ENCODE peak calls at places on chromosomes 11 and 22, in seven cellular contexts. D is AG04450, G is heart left ventricle, W is body of pancreas, X is aorta, S is psoas muscle, Z is adrenal gland. E is an unnamed sample. For H3K27me3, the result is how much of the 10 kb centered on the place peaks cover.

GRCh38 chr22:41382610-41383009 is 868 bp downstream of the TEF start:
- DNase-seq in S (peak), W (peak), X (no peak), G (peak), D (no peak), Z (peak), E (no peak)

GRCh38 chr11:30045144-30045543 is 28.3 kb upstream of the KCNA4 start:
- DNase-seq in X (no peak), S (no peak), W (no peak), D (no peak), G (no peak), Z (no peak), E (no peak)

GRCh38 chr11:83628622-83629347 is 342.6 kb upstream of the CCDC90B start:
- DNase-seq in S (no peak), Z (no peak), G (no peak), D (no peak), W (no peak), X (no peak), E (no peak)

GRCh38 chr11:66891849-66892660 is 35.2 kb downstream of the LRFN4 start:
- DNase-seq in Z (peak), S (peak), W (peak), X (no peak), D (peak), G (no peak), E (peak)

GRCh38 chr11:71580057-71581003 is 2.3 kb downstream of the KRTAP5-11 start:
- DNase-seq in G (peak), Z (peak), D (peak), X (no peak), W (peak), S (peak), E (peak)

GRCh38 chr11:62444271-62444833 is 25.5 kb downstream of the SCGB1A1 start:
- DNase-seq in D (peak), G (peak), W (peak), S (peak), Z (peak), X (peak), E (peak)

GRCh38 chr22:23117890-23118646 is 23.7 kb downstream of the RSPH14 start:
- DNase-seq in X (no peak), G (no peak), W (no peak), S (no peak), D (no peak), Z (no peak), E (peak)

GRCh38 chr11:10492084-10492483 is 37.0 kb downstream of the AMPD3 start:
- DNase-seq in W (no peak), X (no peak), G (no peak), Z (peak), D (no peak), S (no peak), E (no peak)

GRCh38 chr22:46971141-46971775 is 208.8 kb downstream of the TBC1D22A start:
- DNase-seq in S (no peak), G (peak), X (no peak), Z (peak), D (no peak), W (peak), E (peak)

GRCh38 chr22:29380032-29380781 is 8.2 kb downstream of the AP1B1 start:
- DNase-seq in S (no peak), Z (no peak), G (no peak), W (no peak), D (no peak), X (no peak), E (no peak)

GRCh38 chr22:29197096-29197495 is 8.6 kb upstream of the EMID1 start:
- DNase-seq in D (no peak), Z (no peak), W (no peak), S (no peak), G (no peak), X (no peak), E (no peak)

GRCh38 chr22:32200752-32201151 is 4.1 kb downstream of the RFPL2 start:
- DNase-seq in G (no peak), S (no peak), D (no peak), X (no peak), W (no peak), Z (no peak), E (no peak)

GRCh38 chr22:32199961-32200360 is 4.9 kb downstream of the RFPL2 start:
- DNase-seq in S (no peak), Z (no peak), D (no peak), X (no peak), W (no peak), G (no peak), E (no peak)

GRCh38 chr22:32202539-32203180 is 2.2 kb downstream of the RFPL2 start:
- DNase-seq in D (no peak), Z (peak), X (no peak), W (peak), G (no peak), S (no peak), E (peak)

GRCh38 chr22:32202161-32202538 is 2.7 kb downstream of the RFPL2 start:
- DNase-seq in G (no peak), X (no peak), W (no peak), Z (no peak), D (no peak), S (no peak), E (no peak)

GRCh38 chr22:32199341-32199740 is 5.5 kb downstream of the RFPL2 start:
- DNase-seq in W (peak), X (no peak), Z (no peak), S (no peak), G (no peak), D (no peak), E (no peak)
- H3K27me3 ChIP-seq in W (under half), X (under half), Z (under half), S (under half), G (under half), D (under half), E (under half)

GRCh38 chr11:17256512-17256911 is 20.0 kb upstream of the NUCB2 start:
- DNase-seq in G (no peak), W (no peak), S (no peak), D (peak), X (no peak), Z (no peak), E (no peak)

GRCh38 chr11:17259931-17260499 is 16.5 kb upstream of the NUCB2 start:
- DNase-seq in S (no peak), G (no peak), X (no peak), D (no peak), W (no peak), Z (no peak), E (no peak)

GRCh38 chr11:17258670-17259069 is 17.9 kb upstream of the NUCB2 start:
- DNase-seq in S (no peak), Z (no peak), D (no peak), X (no peak), G (no peak), W (no peak), E (no peak)

GRCh38 chr11:17259519-17259918 is 17.0 kb upstream of the NUCB2 start:
- DNase-seq in W (no peak), X (no peak), S (no peak), D (no peak), Z (no peak), G (no peak), E (no peak)

DNA sequence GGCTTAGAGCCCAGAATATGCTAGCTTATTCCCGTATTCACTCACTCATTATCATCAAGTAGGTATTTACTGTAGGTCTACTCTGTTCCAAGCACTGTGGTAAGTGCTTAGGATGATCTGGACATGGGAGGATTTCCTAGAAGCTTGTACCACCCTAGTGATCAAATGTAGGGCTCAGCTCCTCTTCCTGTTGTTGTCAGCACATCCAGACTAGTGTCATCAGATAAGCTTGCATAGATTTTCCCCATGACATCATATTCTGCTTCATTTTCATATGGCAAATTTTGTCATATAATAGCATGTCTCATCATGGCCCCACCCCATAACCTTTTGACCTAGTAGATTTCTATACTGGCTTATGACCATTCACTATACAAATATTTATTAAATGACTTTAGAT is 19.3 kb upstream of the NUCB2 start:
- DNase-seq in X (no peak), G (no peak), S (no peak), D (no peak), Z (no peak), W (no peak), E (no peak)
- H3K4me3 ChIP-seq in X (no peak), G (no peak), S (no peak), D (no peak), Z (no peak), W (no peak), E (no peak)

DNA sequence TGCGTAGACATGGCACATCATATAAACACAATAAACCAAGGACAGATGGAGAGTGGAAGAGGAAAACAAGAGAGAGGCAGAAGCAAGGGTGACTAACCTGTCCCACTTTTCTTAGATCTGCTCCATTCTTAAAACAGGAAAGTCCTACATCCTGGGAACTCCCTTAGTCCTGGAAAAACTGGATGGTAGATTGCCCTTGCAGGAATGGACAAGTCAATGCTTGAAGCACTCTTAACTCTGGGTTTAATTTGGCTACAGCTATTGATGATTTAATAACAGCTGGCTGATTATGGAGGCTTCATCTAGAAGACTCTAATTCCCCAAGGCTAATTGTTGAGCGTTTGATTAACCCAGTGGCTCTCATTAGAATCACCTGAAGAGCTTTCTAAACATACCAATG is 258.8 kb downstream of the MIAT start:
- DNase-seq in Z (no peak), X (no peak), G (no peak), W (no peak), D (no peak), S (no peak), E (no peak)
- H3K27me3 ChIP-seq in Z (under half), X (under half), G (under half), W (under half), D (under half), S (under half), E (under half)

DNA sequence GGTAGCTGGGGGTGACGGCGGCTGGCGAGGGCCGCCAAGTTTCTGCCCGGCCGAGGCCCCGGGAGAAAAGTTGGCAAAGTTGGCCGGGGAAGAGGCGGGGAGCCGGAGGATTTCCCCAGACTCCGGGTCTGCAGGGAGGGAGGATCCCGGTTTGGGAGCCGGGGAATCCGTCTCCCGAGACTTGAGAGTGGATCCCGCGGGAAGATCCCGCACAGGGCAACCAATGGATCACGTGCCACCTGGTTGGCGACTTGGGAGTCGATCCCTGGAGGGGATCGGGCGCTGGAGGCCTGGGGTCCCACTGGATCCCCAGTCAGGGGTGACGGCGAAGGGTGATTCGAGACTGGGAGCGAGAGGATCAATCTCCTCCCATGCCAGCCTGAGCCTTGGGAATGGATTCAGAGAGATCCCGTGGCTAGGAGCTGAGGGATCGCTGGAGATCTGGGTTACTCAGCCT is 349 bp downstream of the KIAA1671 start:
- DNase-seq in W (peak), Z (peak), G (peak), X (peak), S (peak), D (no peak), E (peak)
- H3K4me3 ChIP-seq in W (peak), Z (peak), G (peak), X (peak), S (peak), D (peak), E (peak)

GRCh38 chr11:69815973-69816372 is 3.2 kb downstream of the FGF3 start:
- DNase-seq in G (no peak), S (no peak), Z (no peak), D (no peak), X (no peak), W (no peak), E (no peak)
- H3K27me3 ChIP-seq in G (half or more), S (under half), Z (half or more), D (under half), X (under half), W (under half), E (half or more)

GRCh38 chr11:57203359-57203758 is 21.6 kb downstream of the LRRC55 start:
- DNase-seq in S (peak), G (peak), Z (peak), D (no peak), X (no peak), W (peak), E (no peak)

GRCh38 chr11:57207160-57207559 is 25.4 kb downstream of the LRRC55 start:
- DNase-seq in X (no peak), S (no peak), G (no peak), W (no peak), Z (no peak), D (no peak), E (no peak)

GRCh38 chr11:57203882-57204281 is 22.1 kb downstream of the LRRC55 start:
- DNase-seq in D (no peak), G (no peak), W (no peak), X (no peak), S (no peak), Z (no peak), E (no peak)

GRCh38 chr11:57202282-57202681 is 20.5 kb downstream of the LRRC55 start:
- DNase-seq in D (no peak), S (peak), G (no peak), Z (no peak), W (no peak), X (no peak), E (no peak)

DNA sequence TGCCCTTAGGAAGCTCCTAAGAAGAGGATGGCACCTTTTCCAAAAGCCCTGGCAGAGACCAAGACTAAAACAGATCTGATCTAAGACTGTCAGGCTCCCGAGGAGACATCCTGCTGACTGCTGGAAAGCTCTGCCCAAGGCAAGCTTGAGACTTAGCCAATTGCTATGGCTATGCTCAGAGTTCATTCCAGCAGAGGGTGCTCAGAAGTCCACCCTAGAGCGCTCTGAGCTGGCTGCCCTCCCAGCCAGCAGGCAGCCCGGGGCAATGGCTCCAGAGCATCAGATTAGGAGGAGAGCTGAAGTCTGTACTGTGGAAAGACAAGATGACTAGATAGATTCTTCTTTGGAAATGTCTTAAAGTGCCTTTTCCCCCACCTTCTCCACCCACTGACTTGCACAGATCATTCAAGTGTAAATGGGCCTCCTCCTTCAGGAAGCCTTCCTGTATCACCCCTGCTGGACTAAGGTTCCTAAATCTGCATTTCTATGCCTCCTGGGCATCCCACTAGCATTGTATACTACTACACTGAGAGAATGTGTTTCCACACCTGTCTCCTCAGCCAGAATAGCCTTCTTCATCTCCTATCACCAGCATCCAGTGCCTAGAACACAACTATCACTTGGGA is 23.4 kb downstream of the LRRC55 start:
- DNase-seq in S (no peak), G (no peak), Z (no peak), W (no peak), X (no peak), D (no peak), E (peak)
- H3K4me3 ChIP-seq in S (no peak), G (no peak), Z (no peak), W (no peak), X (no peak), D (no peak), E (no peak)

E was measured in BE2C.